ENCODE peak calls at places on chromosomes 5 and 9, in five cellular contexts. One of them, this sample, is unnamed.
A peak's percentile ranks its signal among the peaks of the same experiment; 100 is the strongest.

GRCh38 chr9:91138760-91139159 is 223.0 kb downstream of the AUH start:
- DNase-seq in HFF-Myc: no peak
- DNase-seq in fibroblast of the conjunctiva: no peak
- DNase-seq in LoVo: peak; percentile 38
- DNase-seq in kidney tubule cell: peak; percentile 55
- DNase-seq in this sample: no peak

GRCh38 chr5:124537136-124537919 is 209.1 kb downstream of the ZNF608 start:
- DNase-seq in kidney tubule cell: no peak
- DNase-seq in LoVo: no peak
- DNase-seq in fibroblast of the conjunctiva: no peak
- DNase-seq in HFF-Myc: no peak
- DNase-seq in this sample: no peak

GRCh38 chr9:84212982-84213381 is 127.6 kb downstream of the SLC28A3 start:
- DNase-seq in LoVo: no peak
- DNase-seq in kidney tubule cell: no peak
- DNase-seq in fibroblast of the conjunctiva: no peak
- DNase-seq in HFF-Myc: no peak
- DNase-seq in this sample: no peak

GRCh38 chr9:95197692-95198271 is 119.7 kb downstream of the FANCC start:
- DNase-seq in fibroblast of the conjunctiva: peak; percentile 13
- DNase-seq in kidney tubule cell: no peak
- DNase-seq in HFF-Myc: peak; percentile 29
- DNase-seq in LoVo: peak; percentile 54
- DNase-seq in this sample: no peak

GRCh38 chr5:113240951-113241726 is 193.7 kb downstream of the TSSK1B start:
- DNase-seq in kidney tubule cell: no peak
- DNase-seq in HFF-Myc: no peak
- DNase-seq in LoVo: no peak
- DNase-seq in fibroblast of the conjunctiva: no peak
- DNase-seq in this sample: no peak

GRCh38 chr5:13478831-13479465 is 465.5 kb downstream of the DNAH5 start:
- DNase-seq in fibroblast of the conjunctiva: peak; percentile 28
- DNase-seq in HFF-Myc: peak; percentile 1
- DNase-seq in kidney tubule cell: peak; percentile 59
- DNase-seq in LoVo: peak; percentile 34
- DNase-seq in this sample: no peak

GRCh38 chr5:32506251-32506661 is 61.7 kb upstream of the ZFR start:
- DNase-seq in fibroblast of the conjunctiva: no peak
- DNase-seq in HFF-Myc: no peak
- DNase-seq in kidney tubule cell: no peak
- DNase-seq in LoVo: no peak
- DNase-seq in this sample: no peak

GRCh38 chr5:44332360-44332971 is 56.8 kb downstream of the FGF10 start:
- DNase-seq in LoVo: peak; percentile 69
- DNase-seq in HFF-Myc: no peak
- DNase-seq in fibroblast of the conjunctiva: peak; percentile 55
- DNase-seq in kidney tubule cell: peak; percentile 50
- DNase-seq in this sample: peak; percentile 9

GRCh38 chr9:131366745-131367401 is 27.0 kb upstream of the PRRC2B start:
- DNase-seq in HFF-Myc: peak; percentile 40
- DNase-seq in kidney tubule cell: peak; percentile 69
- DNase-seq in LoVo: peak; percentile 77
- DNase-seq in fibroblast of the conjunctiva: peak; percentile 33
- DNase-seq in this sample: no peak

GRCh38 chr9:14533867-14534650 is 159.2 kb downstream of the ZDHHC21 start:
- DNase-seq in fibroblast of the conjunctiva: no peak
- DNase-seq in kidney tubule cell: no peak
- DNase-seq in HFF-Myc: no peak
- DNase-seq in LoVo: no peak
- DNase-seq in this sample: no peak

GRCh38 chr5:85868070-85868469 is 749.7 kb upstream of the COX7C start:
- DNase-seq in fibroblast of the conjunctiva: no peak
- DNase-seq in kidney tubule cell: no peak
- DNase-seq in HFF-Myc: no peak
- DNase-seq in LoVo: no peak
- DNase-seq in this sample: no peak

GRCh38 chr9:134793281-134793680 is 87.3 kb upstream of the FCN2 start:
- DNase-seq in kidney tubule cell: no peak
- DNase-seq in fibroblast of the conjunctiva: no peak
- DNase-seq in LoVo: no peak
- DNase-seq in HFF-Myc: no peak
- DNase-seq in this sample: no peak

GRCh38 chr9:100498592-100498991 is 25.6 kb downstream of the TMEFF1 start:
- DNase-seq in HFF-Myc: no peak
- DNase-seq in kidney tubule cell: no peak
- DNase-seq in fibroblast of the conjunctiva: no peak
- DNase-seq in LoVo: peak; percentile 6
- DNase-seq in this sample: no peak

GRCh38 chr5:132190161-132190817 is 37.4 kb downstream of the P4HA2 start:
- DNase-seq in fibroblast of the conjunctiva: peak; percentile 70
- DNase-seq in kidney tubule cell: peak; percentile 75
- DNase-seq in HFF-Myc: peak; percentile 61
- DNase-seq in LoVo: peak; percentile 78
- DNase-seq in this sample: no peak

GRCh38 chr5:61306531-61307195 is 25.4 kb upstream of the ZSWIM6 start:
- DNase-seq in fibroblast of the conjunctiva: no peak
- DNase-seq in kidney tubule cell: peak; percentile 72
- DNase-seq in HFF-Myc: no peak
- DNase-seq in LoVo: no peak
- DNase-seq in this sample: no peak

GRCh38 chr9:110180713-110181434 is 27.1 kb downstream of the C9orf152 start:
- DNase-seq in kidney tubule cell: peak; percentile 63
- DNase-seq in LoVo: peak; percentile 34
- DNase-seq in HFF-Myc: peak; percentile 11
- DNase-seq in fibroblast of the conjunctiva: peak; percentile 52
- DNase-seq in this sample: peak; percentile 22

GRCh38 chr9:136860933-136861873 is 4.9 kb downstream of the EDF1 start:
- DNase-seq in fibroblast of the conjunctiva: no peak
- DNase-seq in kidney tubule cell: no peak
- DNase-seq in LoVo: no peak
- DNase-seq in HFF-Myc: no peak
- DNase-seq in this sample: no peak

GRCh38 chr5:54460181-54460919 is 4.9 kb downstream of the HSPB3 start:
- DNase-seq in HFF-Myc: no peak
- DNase-seq in kidney tubule cell: peak; percentile 25
- DNase-seq in LoVo: no peak
- DNase-seq in fibroblast of the conjunctiva: no peak
- DNase-seq in this sample: no peak

GRCh38 chr5:139660916-139661814 is 13.0 kb downstream of the CXXC5 start:
- DNase-seq in HFF-Myc: peak; percentile 77
- DNase-seq in fibroblast of the conjunctiva: peak; percentile 76
- DNase-seq in LoVo: no peak
- DNase-seq in kidney tubule cell: peak; percentile 96
- DNase-seq in this sample: no peak

GRCh38 chr9:137326436-137327060 is 24.5 kb upstream of the NRARP start:
- DNase-seq in kidney tubule cell: no peak
- DNase-seq in LoVo: no peak
- DNase-seq in fibroblast of the conjunctiva: no peak
- DNase-seq in HFF-Myc: no peak
- DNase-seq in this sample: no peak

GRCh38 chr5:174387448-174387847 is 336.9 kb upstream of the MSX2 start:
- DNase-seq in HFF-Myc: no peak
- DNase-seq in LoVo: no peak
- DNase-seq in fibroblast of the conjunctiva: no peak
- DNase-seq in kidney tubule cell: no peak
- DNase-seq in this sample: no peak

GRCh38 chr5:172943906-172944305 is 15.3 kb upstream of the RPL26L1 start:
- DNase-seq in LoVo: no peak
- DNase-seq in fibroblast of the conjunctiva: no peak
- DNase-seq in HFF-Myc: no peak
- DNase-seq in kidney tubule cell: peak; percentile 59
- DNase-seq in this sample: no peak

GRCh38 chr9:122128432-122129343 is 30.9 kb downstream of the NDUFA8 start:
- DNase-seq in fibroblast of the conjunctiva: no peak
- DNase-seq in kidney tubule cell: no peak
- DNase-seq in HFF-Myc: no peak
- DNase-seq in LoVo: no peak
- DNase-seq in this sample: no peak

GRCh38 chr5:74391410-74391809 is 249.1 kb downstream of the ENC1 start:
- DNase-seq in LoVo: no peak
- DNase-seq in HFF-Myc: no peak
- DNase-seq in kidney tubule cell: no peak
- DNase-seq in fibroblast of the conjunctiva: no peak
- DNase-seq in this sample: no peak

GRCh38 chr5:6525910-6526309 is 77.3 kb downstream of the UBE2QL1 start:
- DNase-seq in kidney tubule cell: peak; percentile 28
- DNase-seq in fibroblast of the conjunctiva: no peak
- DNase-seq in HFF-Myc: no peak
- DNase-seq in LoVo: peak; percentile 36
- DNase-seq in this sample: no peak

GRCh38 chr5:81247441-81247972 is 14.4 kb downstream of the CKMT2 start:
- DNase-seq in HFF-Myc: no peak
- DNase-seq in kidney tubule cell: peak; percentile 71
- DNase-seq in fibroblast of the conjunctiva: no peak
- DNase-seq in LoVo: peak; percentile 14
- DNase-seq in this sample: no peak

GRCh38 chr9:69885931-69886330 is 65.3 kb downstream of the CFAP95 start:
- DNase-seq in LoVo: no peak
- DNase-seq in kidney tubule cell: peak; percentile 65
- DNase-seq in fibroblast of the conjunctiva: no peak
- DNase-seq in HFF-Myc: no peak
- DNase-seq in this sample: no peak

GRCh38 chr5:150163547-150164059 is 3.0 kb upstream of the CDX1 start:
- DNase-seq in fibroblast of the conjunctiva: no peak
- DNase-seq in kidney tubule cell: no peak
- DNase-seq in LoVo: peak; percentile 48
- DNase-seq in HFF-Myc: no peak
- DNase-seq in this sample: no peak

GRCh38 chr5:159951387-159951786 is 35.1 kb downstream of the ADRA1B start:
- DNase-seq in LoVo: no peak
- DNase-seq in fibroblast of the conjunctiva: no peak
- DNase-seq in HFF-Myc: no peak
- DNase-seq in kidney tubule cell: peak; percentile 41
- DNase-seq in this sample: no peak

GRCh38 chr9:95552814-95553546 is 36.2 kb upstream of the PTCH1 start:
- DNase-seq in kidney tubule cell: peak; percentile 17
- DNase-seq in LoVo: no peak
- DNase-seq in fibroblast of the conjunctiva: peak; percentile 30
- DNase-seq in HFF-Myc: no peak
- DNase-seq in this sample: no peak

GRCh38 chr9:113957778-113958430 is 81.8 kb downstream of the ZNF618 start:
- DNase-seq in LoVo: no peak
- DNase-seq in kidney tubule cell: peak; percentile 92
- DNase-seq in HFF-Myc: peak; percentile 89
- DNase-seq in fibroblast of the conjunctiva: peak; percentile 66
- DNase-seq in this sample: peak; percentile 44

GRCh38 chr9:26125693-26126092 is 447.4 kb upstream of the TUSC1 start:
- DNase-seq in HFF-Myc: no peak
- DNase-seq in kidney tubule cell: no peak
- DNase-seq in LoVo: no peak
- DNase-seq in fibroblast of the conjunctiva: no peak
- DNase-seq in this sample: no peak

GRCh38 chr5:134034326-134034725 is 29.6 kb upstream of the VDAC1 start:
- DNase-seq in LoVo: no peak
- DNase-seq in fibroblast of the conjunctiva: no peak
- DNase-seq in kidney tubule cell: no peak
- DNase-seq in HFF-Myc: no peak
- DNase-seq in this sample: no peak

GRCh38 chr5:144249755-144250464 is 79.2 kb downstream of the KCTD16 start:
- DNase-seq in fibroblast of the conjunctiva: no peak
- DNase-seq in kidney tubule cell: no peak
- DNase-seq in LoVo: no peak
- DNase-seq in HFF-Myc: no peak
- DNase-seq in this sample: no peak

GRCh38 chr5:104080646-104081175 is 518.1 kb upstream of the NUDT12 start:
- DNase-seq in LoVo: no peak
- DNase-seq in fibroblast of the conjunctiva: no peak
- DNase-seq in HFF-Myc: no peak
- DNase-seq in kidney tubule cell: no peak
- DNase-seq in this sample: no peak

GRCh38 chr5:41408676-41409443 is 101.5 kb downstream of the PLCXD3 start:
- DNase-seq in kidney tubule cell: peak; percentile 44
- DNase-seq in fibroblast of the conjunctiva: peak; percentile 20
- DNase-seq in LoVo: no peak
- DNase-seq in HFF-Myc: no peak
- DNase-seq in this sample: no peak

GRCh38 chr9:98774746-98775145 is 21.6 kb downstream of the ANKS6 start:
- DNase-seq in LoVo: no peak
- DNase-seq in HFF-Myc: no peak
- DNase-seq in fibroblast of the conjunctiva: no peak
- DNase-seq in kidney tubule cell: peak; percentile 22
- DNase-seq in this sample: no peak